ENCODE peak calls at places on chromosomes 6 and 20, in eight cellular contexts. O is left cardiac atrium; E is T1000; I is T-helper 2 cell; Y is effector CD4-positive, alpha-beta T cell; Z is stimulated activated CD4-positive, alpha-beta T cell treated with anti-CD3 and anti-CD28 coated beads, Interleukin-1b, Interleukin-23, amount 100 ng/mL, for 48 hours; V is HTR-8/SVneo; K is NCI-H82. T is an unnamed sample.
A peak's percentile ranks its signal among the peaks of the same experiment; 100 is the strongest.

GRCh38 chr6:73695619-73696421 is at the start of gene CD109:
- DNase-seq in O (peak; percentile 48), E (peak; percentile 30), I (peak; percentile 10), Y (peak; percentile 4), Z (peak; percentile 77), V (peak; percentile 56), K (peak; percentile 46), T (peak; percentile 96)

GRCh38 chr20:25285091-25285647 is 37.3 kb downstream of the PYGB start:
- DNase-seq in O (peak; percentile 9), E (no peak), I (peak; percentile 1), Y (no peak), Z (no peak), V (no peak), K (peak; percentile 28), T (no peak)

GRCh38 chr20:11891827-11892521 is 25.7 kb upstream of the BTBD3 start:
- DNase-seq in O (peak; percentile 68), E (peak; percentile 36), I (no peak), Y (no peak), Z (peak; percentile 59), V (peak; percentile 69), K (peak; percentile 97), T (peak; percentile 86)

GRCh38 chr20:60372822-60373221 is 414.6 kb downstream of the CDH26 start:
- DNase-seq in O (no peak), E (no peak), I (no peak), Y (no peak), Z (no peak), V (no peak), K (no peak), T (no peak)

GRCh38 chr20:52539891-52540290 is 348.3 kb upstream of the ZFP64 start:
- DNase-seq in O (no peak), E (no peak), I (no peak), Y (no peak), Z (no peak), V (no peak), K (peak; percentile 11), T (no peak)

GRCh38 chr6:15626878-15627683 is 35.7 kb downstream of the DTNBP1 start:
- DNase-seq in O (no peak), E (no peak), I (no peak), Y (no peak), Z (no peak), V (no peak), K (peak; percentile 83), T (no peak)

GRCh38 chr20:53786445-53787267 is 193.0 kb upstream of the ZNF217 start:
- DNase-seq in O (no peak), E (no peak), I (no peak), Y (no peak), Z (no peak), V (no peak), K (no peak), T (no peak)

GRCh38 chr20:38550274-38550673 is 30.7 kb upstream of the ADIG start:
- DNase-seq in O (no peak), E (no peak), I (no peak), Y (no peak), Z (no peak), V (peak; percentile 26), K (peak; percentile 20), T (peak; percentile 19)

T was measured in foreskin melanocyte.